ENCODE peak calls at places on chromosome 18, in ten cellular contexts. One of them, this sample, is unnamed. For H3K9me3 and H3K4me1, the result is how much of the 10 kb centered on the place peaks cover.

GRCh38 chr18:58378980-58379379 is 249.9 kb downstream of the ALPK2 start:
- DNase-seq in thyroid gland: no peak
- DNase-seq in MM.1S: no peak
- DNase-seq in Peyer's patch: no peak
- DNase-seq in fibroblast of lung: no peak
- DNase-seq in kidney: no peak
- DNase-seq in CD8-positive, alpha-beta T cell: no peak
- DNase-seq in PC-3: no peak
- DNase-seq in H9: no peak
- DNase-seq in transverse colon: no peak
- DNase-seq in this sample: no peak

GRCh38 chr18:73831688-73832087 is 315.9 kb downstream of the FBXO15 start:
- DNase-seq in Peyer's patch: no peak
- DNase-seq in PC-3: no peak
- DNase-seq in MM.1S: no peak
- DNase-seq in CD8-positive, alpha-beta T cell: no peak
- DNase-seq in transverse colon: no peak
- DNase-seq in fibroblast of lung: no peak
- DNase-seq in kidney: no peak
- DNase-seq in thyroid gland: no peak
- DNase-seq in H9: no peak
- DNase-seq in this sample: no peak

GRCh38 chr18:62663731-62664336 is 51.5 kb upstream of the PHLPP1 start:
- DNase-seq in kidney: no peak
- DNase-seq in thyroid gland: no peak
- DNase-seq in H9: no peak
- DNase-seq in fibroblast of lung: peak
- DNase-seq in transverse colon: no peak
- DNase-seq in Peyer's patch: no peak
- DNase-seq in PC-3: peak
- DNase-seq in MM.1S: no peak
- DNase-seq in CD8-positive, alpha-beta T cell: no peak
- DNase-seq in this sample: no peak

GRCh38 chr18:63953811-63954210 is 4.7 kb downstream of the HMSD start:
- DNase-seq in MM.1S: no peak
- DNase-seq in PC-3: no peak
- DNase-seq in Peyer's patch: no peak
- DNase-seq in thyroid gland: peak
- DNase-seq in kidney: no peak
- DNase-seq in fibroblast of lung: peak
- DNase-seq in CD8-positive, alpha-beta T cell: no peak
- DNase-seq in H9: no peak
- DNase-seq in transverse colon: no peak
- DNase-seq in this sample: no peak

GRCh38 chr18:32530947-32531651 is 60.4 kb upstream of the GAREM1 start:
- DNase-seq in CD8-positive, alpha-beta T cell: no peak
- DNase-seq in thyroid gland: no peak
- DNase-seq in fibroblast of lung: peak
- DNase-seq in H9: no peak
- DNase-seq in MM.1S: peak
- DNase-seq in PC-3: peak
- DNase-seq in kidney: no peak
- DNase-seq in Peyer's patch: no peak
- DNase-seq in transverse colon: no peak
- DNase-seq in this sample: peak

GRCh38 chr18:74248189-74248975 is 43.4 kb downstream of the CYB5A start:
- DNase-seq in kidney: no peak
- DNase-seq in Peyer's patch: peak
- DNase-seq in PC-3: no peak
- DNase-seq in thyroid gland: no peak
- DNase-seq in transverse colon: no peak
- DNase-seq in MM.1S: no peak
- DNase-seq in H9: no peak
- DNase-seq in CD8-positive, alpha-beta T cell: no peak
- DNase-seq in fibroblast of lung: no peak
- DNase-seq in this sample: no peak

GRCh38 chr18:74252032-74252380 is 39.8 kb downstream of the CYB5A start:
- DNase-seq in H9: no peak
- DNase-seq in thyroid gland: peak
- DNase-seq in MM.1S: no peak
- DNase-seq in PC-3: peak
- DNase-seq in Peyer's patch: no peak
- DNase-seq in fibroblast of lung: peak
- DNase-seq in transverse colon: no peak
- DNase-seq in kidney: no peak
- DNase-seq in CD8-positive, alpha-beta T cell: no peak
- DNase-seq in this sample: no peak

GRCh38 chr18:74942319-74942910 is 266.5 kb downstream of the PTGR3 start:
- DNase-seq in Peyer's patch: no peak
- DNase-seq in H9: no peak
- DNase-seq in MM.1S: no peak
- DNase-seq in PC-3: peak
- DNase-seq in thyroid gland: no peak
- DNase-seq in transverse colon: no peak
- DNase-seq in CD8-positive, alpha-beta T cell: no peak
- DNase-seq in fibroblast of lung: no peak
- DNase-seq in kidney: no peak
- DNase-seq in this sample: no peak

GRCh38 chr18:26309283-26309682 is 83.0 kb downstream of the TAF4B start:
- DNase-seq in kidney: no peak
- DNase-seq in CD8-positive, alpha-beta T cell: no peak
- DNase-seq in thyroid gland: no peak
- DNase-seq in PC-3: peak
- DNase-seq in transverse colon: no peak
- DNase-seq in MM.1S: no peak
- DNase-seq in fibroblast of lung: peak
- DNase-seq in Peyer's patch: no peak
- DNase-seq in H9: no peak
- DNase-seq in this sample: no peak

GRCh38 chr18:37612941-37613340 is 47.3 kb upstream of the CELF4 start:
- DNase-seq in thyroid gland: no peak
- DNase-seq in kidney: no peak
- DNase-seq in transverse colon: no peak
- DNase-seq in fibroblast of lung: no peak
- DNase-seq in Peyer's patch: no peak
- DNase-seq in PC-3: no peak
- DNase-seq in MM.1S: no peak
- DNase-seq in H9: no peak
- DNase-seq in CD8-positive, alpha-beta T cell: no peak
- DNase-seq in this sample: no peak

GRCh38 chr18:56285387-56286055 is 352.9 kb downstream of the TXNL1 start:
- DNase-seq in H9: no peak
- DNase-seq in CD8-positive, alpha-beta T cell: no peak
- DNase-seq in transverse colon: no peak
- DNase-seq in Peyer's patch: no peak
- DNase-seq in kidney: no peak
- DNase-seq in fibroblast of lung: no peak
- DNase-seq in PC-3: peak
- DNase-seq in thyroid gland: no peak
- DNase-seq in MM.1S: no peak
- DNase-seq in this sample: no peak

GRCh38 chr18:56127322-56128099 is 510.9 kb downstream of the TXNL1 start:
- DNase-seq in PC-3: no peak
- DNase-seq in fibroblast of lung: no peak
- DNase-seq in thyroid gland: no peak
- DNase-seq in H9: no peak
- DNase-seq in MM.1S: no peak
- DNase-seq in transverse colon: no peak
- DNase-seq in CD8-positive, alpha-beta T cell: no peak
- DNase-seq in kidney: no peak
- DNase-seq in Peyer's patch: no peak
- DNase-seq in this sample: no peak

GRCh38 chr18:46447792-46448191 is 209.2 kb downstream of the LOXHD1 start:
- DNase-seq in transverse colon: no peak
- DNase-seq in kidney: no peak
- DNase-seq in Peyer's patch: no peak
- DNase-seq in thyroid gland: no peak
- DNase-seq in fibroblast of lung: no peak
- DNase-seq in MM.1S: no peak
- DNase-seq in CD8-positive, alpha-beta T cell: no peak
- DNase-seq in H9: no peak
- DNase-seq in PC-3: no peak
- DNase-seq in this sample: no peak

GRCh38 chr18:11339121-11339520 is 189.8 kb upstream of the PIEZO2 start:
- DNase-seq in thyroid gland: no peak
- DNase-seq in MM.1S: no peak
- DNase-seq in kidney: no peak
- DNase-seq in transverse colon: no peak
- DNase-seq in H9: no peak
- DNase-seq in CD8-positive, alpha-beta T cell: no peak
- DNase-seq in fibroblast of lung: peak
- DNase-seq in PC-3: no peak
- DNase-seq in Peyer's patch: no peak
- DNase-seq in this sample: no peak

GRCh38 chr18:11343096-11343495 is 193.7 kb upstream of the PIEZO2 start:
- DNase-seq in PC-3: no peak
- DNase-seq in MM.1S: no peak
- DNase-seq in fibroblast of lung: no peak
- DNase-seq in thyroid gland: no peak
- DNase-seq in H9: no peak
- DNase-seq in CD8-positive, alpha-beta T cell: no peak
- DNase-seq in transverse colon: no peak
- DNase-seq in Peyer's patch: no peak
- DNase-seq in kidney: no peak
- DNase-seq in this sample: no peak
- H3K9me3 ChIP-seq in PC-3: under half
- H3K9me3 ChIP-seq in MM.1S: under half
- H3K9me3 ChIP-seq in fibroblast of lung: under half
- H3K9me3 ChIP-seq in thyroid gland: under half
- H3K9me3 ChIP-seq in H9: under half
- H3K9me3 ChIP-seq in CD8-positive, alpha-beta T cell: under half
- H3K9me3 ChIP-seq in transverse colon: under half
- H3K9me3 ChIP-seq in Peyer's patch: under half
- H3K9me3 ChIP-seq in kidney: under half
- H3K9me3 ChIP-seq in this sample: under half

DNA sequence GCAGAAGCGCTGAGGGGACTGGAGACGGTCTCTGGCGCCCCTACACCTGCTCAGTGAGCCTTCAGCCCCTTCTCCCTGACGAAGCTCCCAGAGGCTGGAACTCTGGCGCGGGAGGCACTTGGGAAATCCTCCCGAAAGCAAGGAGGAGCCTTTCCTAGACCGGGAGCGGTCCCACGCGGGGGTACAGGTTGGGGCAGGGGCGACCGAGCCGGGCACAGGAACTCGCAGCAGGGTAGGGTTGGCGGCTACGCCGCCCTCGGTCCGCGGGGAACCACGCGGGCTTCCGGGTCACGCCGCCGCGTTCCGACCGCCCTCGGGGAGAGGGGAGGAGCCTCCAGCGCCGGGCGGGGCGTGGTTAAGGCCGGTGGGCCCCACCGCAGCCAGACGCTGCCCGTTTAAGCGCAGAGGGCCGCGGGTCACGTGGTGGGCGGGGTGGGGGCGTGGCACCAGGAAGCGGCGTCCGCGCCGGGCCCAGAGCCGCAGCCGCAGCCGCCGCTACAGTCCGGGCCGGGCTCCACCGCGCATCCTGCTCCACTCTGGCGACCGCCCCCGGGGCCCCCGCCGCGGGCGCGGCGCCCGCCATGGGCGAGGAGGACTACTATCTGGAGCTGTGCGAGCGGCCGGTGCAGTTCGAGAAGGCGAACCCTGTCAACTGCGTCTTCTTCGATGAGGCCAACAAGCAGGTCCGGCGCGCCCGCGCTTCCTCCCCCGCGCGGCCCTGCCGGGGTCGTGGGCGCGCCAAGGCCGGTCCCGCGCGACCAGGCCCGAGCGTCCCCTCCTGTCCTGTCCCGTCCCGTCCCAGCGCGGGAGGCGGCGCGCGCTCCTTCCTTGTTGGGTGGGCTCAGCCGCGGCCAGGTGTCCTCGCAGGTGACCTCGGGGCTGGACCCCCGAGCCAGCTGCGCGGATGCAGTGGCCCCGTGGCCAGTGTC is at the start of gene RMC1:
- DNase-seq in Peyer's patch: peak
- DNase-seq in H9: peak
- DNase-seq in transverse colon: peak
- DNase-seq in kidney: peak
- DNase-seq in fibroblast of lung: peak
- DNase-seq in thyroid gland: peak
- DNase-seq in CD8-positive, alpha-beta T cell: peak
- DNase-seq in MM.1S: peak
- DNase-seq in PC-3: peak
- DNase-seq in this sample: peak
- TF ChIP-seq CTCF in Peyer's patch: peak
- TF ChIP-seq CTCF in H9: no peak
- TF ChIP-seq CTCF in transverse colon: no peak
- TF ChIP-seq CTCF in kidney: peak
- TF ChIP-seq CTCF in fibroblast of lung: no peak
- TF ChIP-seq CTCF in thyroid gland: peak
- TF ChIP-seq CTCF in CD8-positive, alpha-beta T cell: no peak
- TF ChIP-seq CTCF in MM.1S: peak
- TF ChIP-seq CTCF in PC-3: no peak
- TF ChIP-seq CTCF in this sample: no peak

GRCh38 chr18:48575301-48575657 is 36.4 kb downstream of the CTIF start:
- DNase-seq in H9: no peak
- DNase-seq in kidney: no peak
- DNase-seq in transverse colon: no peak
- DNase-seq in Peyer's patch: no peak
- DNase-seq in thyroid gland: no peak
- DNase-seq in CD8-positive, alpha-beta T cell: no peak
- DNase-seq in PC-3: no peak
- DNase-seq in MM.1S: no peak
- DNase-seq in fibroblast of lung: no peak
- DNase-seq in this sample: no peak
- H3K4me1 ChIP-seq in H9: under half
- H3K4me1 ChIP-seq in kidney: under half
- H3K4me1 ChIP-seq in transverse colon: under half
- H3K4me1 ChIP-seq in Peyer's patch: under half
- H3K4me1 ChIP-seq in thyroid gland: under half
- H3K4me1 ChIP-seq in CD8-positive, alpha-beta T cell: under half
- H3K4me1 ChIP-seq in PC-3: under half
- H3K4me1 ChIP-seq in MM.1S: under half
- H3K4me1 ChIP-seq in fibroblast of lung: under half
- H3K4me1 ChIP-seq in this sample: under half

DNA sequence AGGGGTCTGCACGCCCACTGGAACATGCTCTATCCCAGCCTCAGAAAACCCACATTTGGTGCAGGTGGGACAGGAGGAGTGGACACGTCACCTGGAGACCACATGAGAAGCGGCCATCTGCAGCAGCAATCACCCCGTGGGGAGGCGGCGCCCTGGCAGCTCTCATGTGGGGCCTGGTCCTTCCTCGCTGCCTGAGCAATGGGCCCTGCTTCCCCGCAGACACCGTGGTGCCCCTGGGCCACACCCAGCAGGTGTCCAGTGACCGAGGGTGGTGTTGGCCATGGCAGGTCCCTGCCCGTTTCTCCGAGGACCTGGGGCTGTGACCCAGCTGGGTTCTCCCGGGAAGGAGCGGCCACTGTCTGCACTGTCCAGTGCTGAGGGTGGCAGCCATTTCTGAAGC is 44.6 kb downstream of the NFATC1 start:
- DNase-seq in MM.1S: no peak
- DNase-seq in fibroblast of lung: no peak
- DNase-seq in kidney: no peak
- DNase-seq in H9: no peak
- DNase-seq in transverse colon: no peak
- DNase-seq in Peyer's patch: no peak
- DNase-seq in CD8-positive, alpha-beta T cell: no peak
- DNase-seq in PC-3: no peak
- DNase-seq in thyroid gland: no peak
- DNase-seq in this sample: no peak
- H3K9me3 ChIP-seq in MM.1S: under half
- H3K9me3 ChIP-seq in fibroblast of lung: under half
- H3K9me3 ChIP-seq in kidney: under half
- H3K9me3 ChIP-seq in H9: under half
- H3K9me3 ChIP-seq in transverse colon: under half
- H3K9me3 ChIP-seq in Peyer's patch: under half
- H3K9me3 ChIP-seq in CD8-positive, alpha-beta T cell: under half
- H3K9me3 ChIP-seq in PC-3: under half
- H3K9me3 ChIP-seq in thyroid gland: under half
- H3K9me3 ChIP-seq in this sample: under half